ENCODE peak calls at places on chromosomes 13 and 19, in five cellular contexts. One of them, this sample, is unnamed.

GRCh38 chr19:30919737-30920136 is 429.5 kb downstream of the TSHZ3 start:
- DNase-seq in neuronal stem cell: no peak
- DNase-seq in mesenchymal stem cell: no peak
- DNase-seq in H1: no peak
- DNase-seq in trophoblast cell: no peak
- DNase-seq in this sample: no peak

GRCh38 chr19:58021541-58022282 is 12.1 kb upstream of the ZSCAN1 start:
- DNase-seq in neuronal stem cell: peak; percentile 33
- DNase-seq in mesenchymal stem cell: peak; percentile 23
- DNase-seq in H1: peak; percentile 72
- DNase-seq in trophoblast cell: no peak
- DNase-seq in this sample: peak; percentile 84

GRCh38 chr19:21094347-21095025 is 12.5 kb downstream of the ZNF714 start:
- DNase-seq in neuronal stem cell: no peak
- DNase-seq in mesenchymal stem cell: peak; percentile 26
- DNase-seq in H1: no peak
- DNase-seq in trophoblast cell: no peak
- DNase-seq in this sample: no peak

GRCh38 chr13:37476874-37477273 is 121.7 kb downstream of the POSTN start:
- DNase-seq in neuronal stem cell: peak; percentile 30
- DNase-seq in mesenchymal stem cell: peak; percentile 70
- DNase-seq in H1: no peak
- DNase-seq in trophoblast cell: no peak
- DNase-seq in this sample: no peak

GRCh38 chr13:30429721-30430694 is 7.7 kb downstream of the UBE2L5 start:
- DNase-seq in neuronal stem cell: no peak
- DNase-seq in mesenchymal stem cell: peak; percentile 91
- DNase-seq in H1: no peak
- DNase-seq in trophoblast cell: peak; percentile 40
- DNase-seq in this sample: no peak

GRCh38 chr13:20188649-20189553 is 3.8 kb downstream of the GJB2 start:
- DNase-seq in neuronal stem cell: no peak
- DNase-seq in mesenchymal stem cell: no peak
- DNase-seq in H1: peak; percentile 56
- DNase-seq in trophoblast cell: no peak
- DNase-seq in this sample: peak; percentile 67

GRCh38 chr13:77868717-77869116 is 49.9 kb downstream of the EDNRB start:
- DNase-seq in neuronal stem cell: no peak
- DNase-seq in mesenchymal stem cell: peak; percentile 39
- DNase-seq in H1: no peak
- DNase-seq in trophoblast cell: no peak
- DNase-seq in this sample: no peak

GRCh38 chr13:75485286-75486062 is 3.5 kb upstream of the TBC1D4 start:
- DNase-seq in neuronal stem cell: no peak
- DNase-seq in mesenchymal stem cell: peak; percentile 46
- DNase-seq in H1: no peak
- DNase-seq in trophoblast cell: no peak
- DNase-seq in this sample: no peak

GRCh38 chr19:50380767-50381166 is 3.4 kb upstream of the POLD1 start:
- DNase-seq in neuronal stem cell: no peak
- DNase-seq in mesenchymal stem cell: no peak
- DNase-seq in H1: no peak
- DNase-seq in trophoblast cell: no peak
- DNase-seq in this sample: no peak

GRCh38 chr13:37381502-37381901 is 217.1 kb downstream of the POSTN start:
- DNase-seq in neuronal stem cell: no peak
- DNase-seq in mesenchymal stem cell: no peak
- DNase-seq in H1: no peak
- DNase-seq in trophoblast cell: no peak
- DNase-seq in this sample: no peak

GRCh38 chr13:43551897-43552456 is 234.8 kb downstream of the ENOX1 start:
- DNase-seq in neuronal stem cell: no peak
- DNase-seq in mesenchymal stem cell: no peak
- DNase-seq in H1: no peak
- DNase-seq in trophoblast cell: no peak
- DNase-seq in this sample: no peak

GRCh38 chr13:27446986-27447583 is 3.3 kb downstream of the MTIF3 start:
- DNase-seq in neuronal stem cell: no peak
- DNase-seq in mesenchymal stem cell: no peak
- DNase-seq in H1: no peak
- DNase-seq in trophoblast cell: no peak
- DNase-seq in this sample: no peak

GRCh38 chr13:64855506-64855905 is 2374.6 kb downstream of the PCDH9 start:
- DNase-seq in neuronal stem cell: no peak
- DNase-seq in mesenchymal stem cell: peak; percentile 53
- DNase-seq in H1: no peak
- DNase-seq in trophoblast cell: no peak
- DNase-seq in this sample: no peak

GRCh38 chr13:40130871-40131636 is 475.6 kb downstream of the COG6 start:
- DNase-seq in neuronal stem cell: no peak
- DNase-seq in mesenchymal stem cell: peak; percentile 69
- DNase-seq in H1: no peak
- DNase-seq in trophoblast cell: peak; percentile 30
- DNase-seq in this sample: no peak

GRCh38 chr19:9171393-9171991 is 7.3 kb upstream of the OR7D2 start:
- DNase-seq in neuronal stem cell: no peak
- DNase-seq in mesenchymal stem cell: no peak
- DNase-seq in H1: no peak
- DNase-seq in trophoblast cell: no peak
- DNase-seq in this sample: no peak

GRCh38 chr13:49112782-49113525 is 107.2 kb upstream of the MLNR start:
- DNase-seq in neuronal stem cell: peak; percentile 23
- DNase-seq in mesenchymal stem cell: peak; percentile 19
- DNase-seq in H1: no peak
- DNase-seq in trophoblast cell: no peak
- DNase-seq in this sample: peak; percentile 28

GRCh38 chr19:16470911-16471811 is 609 bp downstream of the EPS15L1 start:
- DNase-seq in neuronal stem cell: no peak
- DNase-seq in mesenchymal stem cell: peak; percentile 49
- DNase-seq in H1: peak; percentile 62
- DNase-seq in trophoblast cell: no peak
- DNase-seq in this sample: no peak

DNA sequence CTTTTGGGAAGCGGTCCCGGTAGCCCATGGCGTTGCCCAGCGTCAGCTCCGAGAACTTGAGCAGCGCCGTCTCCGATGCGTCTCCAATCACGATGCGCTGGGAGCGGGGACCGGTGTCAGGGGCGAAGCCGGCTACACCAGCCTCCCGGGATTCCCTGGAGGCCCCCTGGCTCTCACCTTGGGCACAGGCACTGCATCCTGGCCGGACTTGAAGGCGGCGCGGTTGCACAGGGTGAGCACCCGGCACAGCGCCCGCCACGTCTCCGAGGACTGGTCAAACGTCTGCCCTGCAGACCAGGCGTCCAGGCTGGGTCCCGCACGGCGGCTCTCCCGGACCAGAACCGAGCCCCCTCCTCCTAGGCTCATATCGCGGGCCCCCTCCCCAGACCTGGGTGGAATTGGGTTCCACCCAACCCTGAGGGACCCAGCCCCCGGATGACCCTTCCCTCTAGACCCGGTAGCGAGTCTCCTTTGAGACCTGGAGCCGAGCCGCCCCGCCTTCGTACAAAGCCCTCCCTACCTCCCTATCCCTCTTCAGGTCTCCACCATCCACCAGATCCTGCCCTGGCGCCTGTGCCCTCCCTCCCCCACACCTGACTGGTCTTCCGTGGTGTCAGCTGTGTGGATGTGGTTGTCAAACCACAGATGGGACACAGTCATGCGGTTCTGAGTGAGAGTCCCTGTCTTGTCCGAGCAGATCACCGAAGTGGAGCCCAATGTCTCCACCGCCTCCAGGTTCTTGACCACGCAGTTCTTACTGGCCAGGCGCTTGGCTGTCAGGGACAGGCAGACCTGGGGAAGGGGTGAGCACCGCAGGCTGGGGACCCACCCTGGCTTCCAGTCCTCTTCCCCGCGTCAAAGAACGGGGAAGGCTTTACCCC is 4.8 kb downstream of the ATP4A start:
- DNase-seq in neuronal stem cell: no peak
- DNase-seq in mesenchymal stem cell: no peak
- DNase-seq in H1: no peak
- DNase-seq in trophoblast cell: no peak
- DNase-seq in this sample: no peak
- H3K9ac ChIP-seq in neuronal stem cell: no peak overlapping the region
- H3K9ac ChIP-seq in mesenchymal stem cell: no peak overlapping the region
- H3K9ac ChIP-seq in H1: no peak overlapping the region
- H3K9ac ChIP-seq in trophoblast cell: no peak overlapping the region
- H3K9ac ChIP-seq in this sample: no peak overlapping the region

DNA sequence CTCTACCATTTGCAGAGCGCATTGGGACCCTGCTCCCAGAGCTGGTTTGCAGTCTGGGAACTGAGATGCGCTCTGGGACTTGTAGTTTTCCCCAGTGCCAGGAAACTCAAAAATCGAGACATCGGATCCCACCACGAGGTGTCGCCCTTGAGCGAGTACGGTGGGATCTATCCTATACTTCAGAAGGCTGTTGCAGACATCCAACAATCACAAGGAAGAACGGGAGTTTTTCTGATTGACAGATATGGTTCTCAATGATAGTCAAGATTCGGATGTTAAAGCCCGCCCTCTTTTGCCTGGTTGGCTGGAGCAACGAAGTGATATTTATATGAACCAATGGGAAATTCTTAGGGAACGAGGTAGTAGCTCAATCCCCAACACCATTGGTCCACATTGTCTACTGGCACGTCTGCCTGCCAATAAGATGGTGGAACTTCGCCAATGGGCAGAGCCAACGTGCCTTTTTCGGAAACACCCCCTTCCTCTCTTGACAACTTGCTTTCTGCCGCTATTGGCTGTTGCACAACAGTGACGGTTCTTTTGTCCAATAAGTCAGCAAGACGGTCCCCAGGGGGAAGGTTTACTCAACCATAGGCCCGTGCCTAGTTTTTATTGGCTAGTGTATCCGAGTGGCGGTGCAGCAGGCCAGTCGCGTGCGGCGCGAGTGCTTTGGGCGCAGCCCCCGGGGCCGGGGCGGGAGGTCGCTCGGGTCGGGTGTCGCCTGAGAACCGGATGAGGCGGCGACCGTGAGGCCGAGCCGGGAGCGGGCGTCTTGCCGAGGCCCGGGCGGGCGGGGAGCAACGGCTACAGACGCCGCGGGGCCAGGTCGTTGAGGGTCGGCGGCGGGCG is at the start of gene DNM2:
- DNase-seq in neuronal stem cell: peak; percentile 100
- DNase-seq in mesenchymal stem cell: peak; percentile 100
- DNase-seq in H1: peak; percentile 100
- DNase-seq in trophoblast cell: peak; percentile 99
- DNase-seq in this sample: peak; percentile 100
- H2BK12ac ChIP-seq in neuronal stem cell: peak within 1 kb of the TSS; percentile 32
- H2BK12ac ChIP-seq in mesenchymal stem cell: no peak within 1 kb of the TSS
- H2BK12ac ChIP-seq in H1: no peak within 1 kb of the TSS
- H2BK12ac ChIP-seq in trophoblast cell: no peak within 1 kb of the TSS
- H2BK12ac ChIP-seq in this sample: no peak within 1 kb of the TSS

GRCh38 chr13:93422980-93423554 is 196.5 kb downstream of the GPC6 start:
- DNase-seq in neuronal stem cell: no peak
- DNase-seq in mesenchymal stem cell: peak; percentile 23
- DNase-seq in H1: no peak
- DNase-seq in trophoblast cell: no peak
- DNase-seq in this sample: no peak

GRCh38 chr13:93420206-93420605 is 193.6 kb downstream of the GPC6 start:
- DNase-seq in neuronal stem cell: no peak
- DNase-seq in mesenchymal stem cell: no peak
- DNase-seq in H1: no peak
- DNase-seq in trophoblast cell: no peak
- DNase-seq in this sample: no peak

GRCh38 chr13:93420887-93421286 is 194.3 kb downstream of the GPC6 start:
- DNase-seq in neuronal stem cell: no peak
- DNase-seq in mesenchymal stem cell: no peak
- DNase-seq in H1: no peak
- DNase-seq in trophoblast cell: no peak
- DNase-seq in this sample: no peak

GRCh38 chr13:93430346-93430745 is 203.7 kb downstream of the GPC6 start:
- DNase-seq in neuronal stem cell: no peak
- DNase-seq in mesenchymal stem cell: no peak
- DNase-seq in H1: no peak
- DNase-seq in trophoblast cell: no peak
- DNase-seq in this sample: no peak

DNA sequence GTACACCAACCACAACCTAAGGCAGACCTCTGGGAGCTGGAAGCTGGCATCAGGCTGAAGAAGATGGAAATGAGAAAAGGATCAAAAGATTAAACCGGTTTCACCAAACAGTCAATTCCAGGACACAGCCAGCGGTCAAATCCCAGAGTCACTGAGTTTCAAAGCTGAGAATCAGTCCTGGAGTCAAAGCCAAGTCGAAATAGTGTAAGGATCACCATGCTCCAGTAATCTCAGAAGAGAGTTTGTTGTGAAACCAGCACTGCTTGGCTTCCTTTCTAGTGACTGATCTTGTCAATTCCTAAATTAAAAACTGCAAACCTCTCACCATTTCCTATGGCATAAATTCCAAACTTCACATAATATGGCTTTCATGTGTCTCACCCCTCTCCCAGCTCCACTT is 198.8 kb downstream of the GPC6 start:
- DNase-seq in neuronal stem cell: no peak
- DNase-seq in mesenchymal stem cell: no peak
- DNase-seq in H1: no peak
- DNase-seq in trophoblast cell: no peak
- DNase-seq in this sample: no peak
- H3K9ac ChIP-seq in neuronal stem cell: no peak overlapping the region
- H3K9ac ChIP-seq in mesenchymal stem cell: no peak overlapping the region
- H3K9ac ChIP-seq in H1: no peak overlapping the region
- H3K9ac ChIP-seq in trophoblast cell: no peak overlapping the region
- H3K9ac ChIP-seq in this sample: no peak overlapping the region

GRCh38 chr13:110683203-110683883 is 22.6 kb downstream of the CARS2 start:
- DNase-seq in neuronal stem cell: no peak
- DNase-seq in mesenchymal stem cell: peak; percentile 47
- DNase-seq in H1: no peak
- DNase-seq in trophoblast cell: no peak
- DNase-seq in this sample: no peak

GRCh38 chr13:110684388-110685056 is 21.4 kb downstream of the CARS2 start:
- DNase-seq in neuronal stem cell: no peak
- DNase-seq in mesenchymal stem cell: no peak
- DNase-seq in H1: no peak
- DNase-seq in trophoblast cell: no peak
- DNase-seq in this sample: no peak

GRCh38 chr13:110681868-110682550 is 23.9 kb downstream of the CARS2 start:
- DNase-seq in neuronal stem cell: no peak
- DNase-seq in mesenchymal stem cell: no peak
- DNase-seq in H1: no peak
- DNase-seq in trophoblast cell: no peak
- DNase-seq in this sample: no peak

GRCh38 chr13:110683921-110684320 is 22.0 kb downstream of the CARS2 start:
- DNase-seq in neuronal stem cell: no peak
- DNase-seq in mesenchymal stem cell: no peak
- DNase-seq in H1: no peak
- DNase-seq in trophoblast cell: no peak
- DNase-seq in this sample: no peak

DNA sequence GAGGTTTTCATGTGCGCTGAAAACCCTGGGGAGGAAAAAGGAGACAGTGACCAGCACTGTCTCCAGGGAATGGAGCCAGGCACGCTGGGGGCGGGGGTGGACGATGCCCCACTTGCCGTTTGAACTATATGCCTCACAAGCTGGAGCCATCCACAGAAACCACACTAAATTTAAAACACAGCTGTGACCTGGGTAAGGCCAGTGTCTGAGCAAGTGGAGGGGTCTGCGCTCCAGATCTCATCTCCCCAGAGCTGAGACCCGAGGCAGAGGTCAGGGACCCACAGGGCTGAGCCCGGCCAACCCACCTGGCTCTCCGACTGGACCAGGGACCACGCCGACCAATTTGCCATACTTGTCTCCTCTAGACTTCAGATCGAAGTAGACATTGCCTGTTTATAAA is 23.2 kb downstream of the CARS2 start:
- DNase-seq in neuronal stem cell: no peak
- DNase-seq in mesenchymal stem cell: no peak
- DNase-seq in H1: no peak
- DNase-seq in trophoblast cell: no peak
- DNase-seq in this sample: no peak
- H2BK12ac ChIP-seq in neuronal stem cell: no peak overlapping the region
- H2BK12ac ChIP-seq in mesenchymal stem cell: no peak overlapping the region
- H2BK12ac ChIP-seq in H1: no peak overlapping the region
- H2BK12ac ChIP-seq in trophoblast cell: no peak overlapping the region
- H2BK12ac ChIP-seq in this sample: no peak overlapping the region